ENCODE peak calls at places on chromosomes 1 and 21, in four cellular contexts. Z is lower lobe of right lung, N is psoas muscle, M is PC-3. L is an unnamed sample.

GRCh38 chr1:234683856-234684632 is 74.1 kb upstream of the IRF2BP2 start:
- DNase-seq in Z (peak; percentile 75), N (peak; percentile 77), M (peak; percentile 65), L (peak; percentile 67)

GRCh38 chr1:16082283-16083038 is 9.0 kb upstream of the FAM131C start:
- DNase-seq in Z (peak; percentile 76), N (peak; percentile 83), M (peak; percentile 86), L (peak; percentile 83)

GRCh38 chr1:65558215-65558614 is 137.7 kb downstream of the LEPR start:
- DNase-seq in Z (no peak), N (no peak), M (no peak), L (no peak)

GRCh38 chr1:72000809-72001208 is 281.5 kb downstream of the NEGR1 start:
- DNase-seq in Z (no peak), N (no peak), M (no peak), L (no peak)

GRCh38 chr1:110454328-110454727 is 3.4 kb downstream of the PROK1 start:
- DNase-seq in Z (no peak), N (no peak), M (no peak), L (no peak)

GRCh38 chr21:27802816-27803475 is 836.1 kb upstream of the ADAMTS5 start:
- DNase-seq in Z (no peak), N (no peak), M (peak; percentile 70), L (no peak)

GRCh38 chr1:216464489-216464888 is 41.2 kb upstream of the USH2A start:
- DNase-seq in Z (no peak), N (no peak), M (peak; percentile 99), L (no peak)

GRCh38 chr1:113536182-113536780 is 146.0 kb downstream of the MAGI3 start:
- DNase-seq in Z (no peak), N (no peak), M (peak; percentile 43), L (no peak)

DNA sequence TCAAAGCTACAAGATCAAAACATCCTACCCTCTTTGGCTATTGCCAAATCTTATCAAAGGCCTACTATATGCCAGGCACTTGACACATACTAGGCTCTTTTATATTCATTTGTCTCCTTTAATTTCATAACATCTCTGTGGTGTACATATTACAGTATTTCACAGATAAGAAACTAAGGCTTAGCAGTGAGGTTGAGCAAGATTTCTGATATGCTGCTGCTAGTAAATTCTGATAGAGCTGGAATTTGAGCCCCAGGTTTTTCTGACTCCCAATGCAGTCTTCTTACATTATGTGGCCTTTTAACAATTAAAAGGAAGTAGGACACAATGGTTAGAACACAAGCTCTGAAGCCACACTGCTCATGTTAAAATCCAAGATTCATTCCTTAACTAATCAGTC is 16.8 kb downstream of the CCDC185 start:
- DNase-seq in Z (no peak), N (no peak), M (no peak), L (no peak)
- H3K4me3 ChIP-seq in Z (no peak overlapping the region), N (no peak overlapping the region), M (no peak overlapping the region), L (no peak overlapping the region)

GRCh38 chr1:44733784-44734183 is 2.8 kb upstream of the RNU5D-1 start:
- DNase-seq in Z (no peak), N (no peak), M (no peak), L (no peak)
- H3K27ac ChIP-seq in Z (no peak overlapping the region), N (peak overlapping the region; percentile 54), M (no peak overlapping the region), L (no peak overlapping the region)

GRCh38 chr1:1123581-1124507 is 8.0 kb upstream of the C1orf159 start:
- DNase-seq in Z (peak; percentile 46), N (peak; percentile 47), M (no peak), L (peak; percentile 42)
- H3K4me3 ChIP-seq in Z (no peak overlapping the region), N (no peak overlapping the region), M (no peak overlapping the region), L (no peak overlapping the region)

DNA sequence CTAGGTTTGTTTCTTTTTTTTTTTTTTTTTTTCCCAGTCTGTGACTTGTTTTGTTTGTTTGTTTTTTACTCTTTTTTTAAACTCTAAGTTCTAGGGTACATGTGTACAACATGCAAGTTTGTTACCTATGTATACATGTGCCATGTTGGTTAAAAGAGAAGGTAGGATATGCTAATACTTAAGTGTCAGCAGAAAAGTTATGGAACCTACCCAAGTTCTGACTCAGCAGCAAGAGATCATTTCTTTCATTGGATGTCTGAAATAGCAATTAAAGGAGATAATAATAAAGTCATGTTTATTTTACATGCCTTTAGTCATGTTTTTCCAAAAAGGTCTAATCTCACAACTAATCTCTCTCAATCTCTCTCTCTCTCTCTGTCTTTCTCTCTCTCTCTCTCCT is 87.4 kb upstream of the PALMD start:
- DNase-seq in Z (no peak), N (no peak), M (peak; percentile 70), L (no peak)
- H3K27ac ChIP-seq in Z (no peak overlapping the region), N (no peak overlapping the region), M (peak overlapping the region; percentile 96), L (no peak overlapping the region)

DNA sequence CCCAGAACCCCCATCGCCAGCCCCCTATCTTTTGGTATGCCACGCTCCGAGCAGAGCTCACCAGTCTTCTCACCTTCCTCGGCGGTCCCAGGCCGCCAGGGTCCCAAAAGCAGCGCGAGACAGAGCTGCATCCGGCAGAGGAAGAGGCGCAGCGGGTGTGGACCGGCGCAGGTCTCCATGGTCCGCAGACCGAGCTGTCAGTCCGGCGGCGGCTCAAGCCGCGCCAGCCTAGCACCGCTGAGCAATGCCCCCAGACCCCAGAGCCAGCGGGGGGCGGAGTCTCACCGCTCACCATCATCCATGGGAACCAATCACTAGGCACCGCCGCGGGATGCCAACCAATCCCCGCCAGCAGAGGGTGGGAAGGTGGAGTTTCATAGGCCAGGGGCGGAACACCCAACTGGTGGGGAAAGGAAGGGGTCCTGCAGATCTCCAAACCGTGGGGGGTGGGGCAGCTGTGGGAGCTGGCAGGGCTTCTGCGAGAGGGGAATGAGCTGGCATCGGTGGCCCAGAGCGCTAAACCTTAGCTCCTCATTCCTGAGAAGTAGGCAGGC is at the start of gene EPHA10:
- DNase-seq in Z (no peak), N (no peak), M (no peak), L (no peak)
- H3K4me3 ChIP-seq in Z (no peak within 1 kb of the TSS), N (no peak within 1 kb of the TSS), M (peak within 1 kb of the TSS; percentile 56), L (no peak within 1 kb of the TSS)